ENCODE peak calls at places on chromosomes 7 and 10, in ten cellular contexts. O, D, M, P, T, G, I, B, H and C are unnamed samples.

GRCh38 chr7:140656548-140657515 is 15.9 kb upstream of the ADCK2 start:
- DNase-seq in O (no peak), D (peak), M (peak), P (no peak), T (peak), G (no peak), I (no peak), B (peak), H (peak), C (no peak)

GRCh38 chr10:78991187-78991586 is 77.6 kb upstream of the ZMIZ1 start:
- DNase-seq in O (no peak), D (peak), M (no peak), P (no peak), T (no peak), G (no peak), I (no peak), B (no peak), H (no peak), C (no peak)

GRCh38 chr10:30074933-30075332 is 15.5 kb upstream of the JCAD start:
- DNase-seq in O (no peak), D (no peak), M (no peak), P (no peak), T (no peak), G (no peak), I (no peak), B (no peak), H (no peak), C (no peak)

GRCh38 chr10:26441491-26442214 is 3.5 kb downstream of the APBB1IP start:
- DNase-seq in O (no peak), D (peak), M (no peak), P (no peak), T (no peak), G (no peak), I (no peak), B (no peak), H (no peak), C (no peak)

GRCh38 chr10:23031318-23031717 is 64.1 kb upstream of the MSRB2 start:
- DNase-seq in O (no peak), D (no peak), M (no peak), P (peak), T (no peak), G (no peak), I (no peak), B (no peak), H (no peak), C (no peak)

GRCh38 chr7:106166651-106167342 is 54.7 kb upstream of the SYPL1 start:
- DNase-seq in O (peak), D (peak), M (peak), P (no peak), T (no peak), G (peak), I (no peak), B (peak), H (peak), C (peak)

GRCh38 chr10:44517635-44518034 is 132.7 kb upstream of the CXCL12 start:
- DNase-seq in O (peak), D (peak), M (no peak), P (no peak), T (no peak), G (no peak), I (no peak), B (no peak), H (no peak), C (no peak)

GRCh38 chr10:29517352-29517923 is 117.3 kb downstream of the SVIL start:
- DNase-seq in O (peak), D (peak), M (no peak), P (no peak), T (no peak), G (peak), I (no peak), B (peak), H (peak), C (no peak)

GRCh38 chr10:73763343-73763742 is 18.5 kb upstream of the CHCHD1 start:
- DNase-seq in O (no peak), D (no peak), M (no peak), P (no peak), T (no peak), G (no peak), I (no peak), B (no peak), H (no peak), C (no peak)

GRCh38 chr10:132855889-132856288 is 69.9 kb upstream of the NKX6-2 start:
- DNase-seq in O (no peak), D (no peak), M (peak), P (no peak), T (no peak), G (no peak), I (peak), B (no peak), H (no peak), C (no peak)

GRCh38 chr7:75866497-75867389 is 12.1 kb upstream of the RHBDD2 start:
- DNase-seq in O (peak), D (peak), M (peak), P (peak), T (peak), G (peak), I (peak), B (peak), H (peak), C (no peak)

GRCh38 chr10:96047004-96047649 is 3.7 kb downstream of the CCNJ start:
- DNase-seq in O (no peak), D (no peak), M (no peak), P (no peak), T (no peak), G (no peak), I (no peak), B (no peak), H (peak), C (no peak)

GRCh38 chr7:46091071-46091470 is 170.0 kb upstream of the IGFBP3 start:
- DNase-seq in O (no peak), D (no peak), M (no peak), P (no peak), T (no peak), G (no peak), I (no peak), B (no peak), H (no peak), C (no peak)

GRCh38 chr10:80468806-80469421 is 14.8 kb downstream of the TSPAN14 start:
- DNase-seq in O (peak), D (no peak), M (no peak), P (no peak), T (no peak), G (no peak), I (no peak), B (no peak), H (no peak), C (no peak)

GRCh38 chr7:55523366-55523765 is 48.9 kb downstream of the VOPP1 start:
- DNase-seq in O (no peak), D (no peak), M (peak), P (no peak), T (no peak), G (no peak), I (no peak), B (no peak), H (no peak), C (no peak)

GRCh38 chr10:110337906-110338305 is 33.2 kb upstream of the SMNDC1 start:
- DNase-seq in O (no peak), D (peak), M (no peak), P (no peak), T (no peak), G (peak), I (peak), B (no peak), H (no peak), C (no peak)

GRCh38 chr10:132452216-132452650 is 55.2 kb downstream of the PWWP2B start:
- DNase-seq in O (no peak), D (no peak), M (no peak), P (peak), T (peak), G (no peak), I (no peak), B (peak), H (no peak), C (no peak)

GRCh38 chr10:71357792-71358265 is 38.8 kb downstream of the SLC29A3 start:
- DNase-seq in O (no peak), D (peak), M (no peak), P (no peak), T (no peak), G (no peak), I (no peak), B (no peak), H (peak), C (no peak)

GRCh38 chr7:50867048-50867383 is 84.3 kb upstream of the GRB10 start:
- DNase-seq in O (no peak), D (no peak), M (no peak), P (no peak), T (no peak), G (no peak), I (no peak), B (no peak), H (no peak), C (no peak)

GRCh38 chr10:126041804-126042231 is 145.5 kb downstream of the FANK1 start:
- DNase-seq in O (peak), D (no peak), M (peak), P (peak), T (peak), G (no peak), I (peak), B (peak), H (peak), C (no peak)

GRCh38 chr10:19347592-19347991 is 299.0 kb downstream of the MALRD1 start:
- DNase-seq in O (no peak), D (no peak), M (no peak), P (no peak), T (no peak), G (no peak), I (no peak), B (no peak), H (peak), C (no peak)

GRCh38 chr7:8582723-8583122 is 149.3 kb downstream of the NXPH1 start:
- DNase-seq in O (no peak), D (no peak), M (no peak), P (no peak), T (no peak), G (no peak), I (peak), B (no peak), H (no peak), C (no peak)

GRCh38 chr10:65133652-65134051 is 1612.5 kb downstream of the REEP3 start:
- DNase-seq in O (no peak), D (no peak), M (no peak), P (no peak), T (no peak), G (no peak), I (no peak), B (no peak), H (no peak), C (no peak)

GRCh38 chr10:131896403-131896802 is 4.4 kb upstream of the PPP2R2D start:
- DNase-seq in O (no peak), D (no peak), M (no peak), P (no peak), T (no peak), G (no peak), I (no peak), B (no peak), H (no peak), C (no peak)

GRCh38 chr7:16594061-16594460 is 51.5 kb downstream of the ANKMY2 start:
- DNase-seq in O (no peak), D (peak), M (no peak), P (no peak), T (no peak), G (no peak), I (no peak), B (no peak), H (no peak), C (no peak)

GRCh38 chr7:137006293-137006692 is 137.8 kb downstream of the CHRM2 start:
- DNase-seq in O (no peak), D (peak), M (no peak), P (no peak), T (no peak), G (no peak), I (no peak), B (no peak), H (no peak), C (no peak)

GRCh38 chr7:130884437-130885417 is 150.7 kb upstream of the KLF14 start:
- DNase-seq in O (no peak), D (peak), M (no peak), P (no peak), T (no peak), G (no peak), I (no peak), B (peak), H (peak), C (no peak)

GRCh38 chr10:116184448-116184794 is 88.6 kb downstream of the GFRA1 start:
- DNase-seq in O (peak), D (no peak), M (no peak), P (no peak), T (no peak), G (no peak), I (no peak), B (no peak), H (no peak), C (no peak)

GRCh38 chr10:102776779-102777417 is 33.1 kb downstream of the WBP1L start:
- DNase-seq in O (peak), D (peak), M (peak), P (peak), T (no peak), G (no peak), I (peak), B (peak), H (peak), C (no peak)

GRCh38 chr10:105188737-105189463 is 547.8 kb downstream of the SORCS3 start:
- DNase-seq in O (peak), D (no peak), M (no peak), P (no peak), T (no peak), G (no peak), I (no peak), B (no peak), H (peak), C (no peak)

GRCh38 chr7:44750921-44751571 is 2.4 kb downstream of the ZMIZ2 start:
- DNase-seq in O (no peak), D (peak), M (no peak), P (no peak), T (no peak), G (no peak), I (no peak), B (no peak), H (peak), C (no peak)